ENCODE peak calls at places on chromosomes 2 and 18, in six cellular contexts. One of them, this sample, is unnamed.

GRCh38 chr18:10072659-10073309 is 159.0 kb downstream of the VAPA start:
- DNase-seq in adrenal gland: no peak
- DNase-seq in heart left ventricle: no peak
- DNase-seq in lower leg skin: no peak
- DNase-seq in HCT116: no peak
- DNase-seq in upper lobe of left lung: no peak
- DNase-seq in this sample: no peak

GRCh38 chr2:96509114-96509846 is 4.1 kb upstream of the NEURL3 start:
- DNase-seq in adrenal gland: peak; percentile 91
- DNase-seq in heart left ventricle: peak; percentile 94
- DNase-seq in lower leg skin: peak; percentile 96
- DNase-seq in HCT116: peak; percentile 77
- DNase-seq in upper lobe of left lung: peak; percentile 98
- DNase-seq in this sample: peak; percentile 90

GRCh38 chr2:75089471-75089870 is 109.8 kb downstream of the TACR1 start:
- DNase-seq in adrenal gland: no peak
- DNase-seq in heart left ventricle: no peak
- DNase-seq in lower leg skin: no peak
- DNase-seq in HCT116: no peak
- DNase-seq in upper lobe of left lung: no peak
- DNase-seq in this sample: no peak

GRCh38 chr18:51997129-51997528 is 342.9 kb upstream of the DCC start:
- DNase-seq in adrenal gland: no peak
- DNase-seq in heart left ventricle: no peak
- DNase-seq in lower leg skin: no peak
- DNase-seq in HCT116: no peak
- DNase-seq in upper lobe of left lung: no peak
- DNase-seq in this sample: no peak

GRCh38 chr2:177264539-177265385 is at the start of gene NFE2L2:
- DNase-seq in adrenal gland: peak; percentile 92
- DNase-seq in heart left ventricle: peak; percentile 98
- DNase-seq in lower leg skin: peak; percentile 99
- DNase-seq in HCT116: peak; percentile 62
- DNase-seq in upper lobe of left lung: peak; percentile 98
- DNase-seq in this sample: peak; percentile 68

GRCh38 chr2:156986339-156986988 is 271.0 kb upstream of the GALNT5 start:
- DNase-seq in adrenal gland: no peak
- DNase-seq in heart left ventricle: no peak
- DNase-seq in lower leg skin: no peak
- DNase-seq in HCT116: peak; percentile 6
- DNase-seq in upper lobe of left lung: no peak
- DNase-seq in this sample: no peak

GRCh38 chr2:236177604-236177966 is 9.4 kb upstream of the GBX2 start:
- DNase-seq in adrenal gland: peak; percentile 32
- DNase-seq in heart left ventricle: no peak
- DNase-seq in lower leg skin: peak; percentile 88
- DNase-seq in HCT116: peak; percentile 70
- DNase-seq in upper lobe of left lung: peak; percentile 85
- DNase-seq in this sample: no peak

GRCh38 chr2:43491070-43491639 is 104.7 kb downstream of the THADA start:
- DNase-seq in adrenal gland: no peak
- DNase-seq in heart left ventricle: no peak
- DNase-seq in lower leg skin: no peak
- DNase-seq in HCT116: no peak
- DNase-seq in upper lobe of left lung: no peak
- DNase-seq in this sample: no peak

GRCh38 chr18:22172594-22173049 is 3.2 kb downstream of the GATA6 start:
- DNase-seq in adrenal gland: peak; percentile 62
- DNase-seq in heart left ventricle: no peak
- DNase-seq in lower leg skin: no peak
- DNase-seq in HCT116: no peak
- DNase-seq in upper lobe of left lung: no peak
- DNase-seq in this sample: no peak

GRCh38 chr2:85437488-85438290 is 19.2 kb downstream of the SH2D6 start:
- DNase-seq in adrenal gland: peak; percentile 92
- DNase-seq in heart left ventricle: peak; percentile 95
- DNase-seq in lower leg skin: peak; percentile 98
- DNase-seq in HCT116: no peak
- DNase-seq in upper lobe of left lung: peak; percentile 98
- DNase-seq in this sample: peak; percentile 84

GRCh38 chr2:175807031-175807873 is 194.8 kb downstream of the LNPK start:
- DNase-seq in adrenal gland: no peak
- DNase-seq in heart left ventricle: no peak
- DNase-seq in lower leg skin: no peak
- DNase-seq in HCT116: no peak
- DNase-seq in upper lobe of left lung: no peak
- DNase-seq in this sample: no peak

GRCh38 chr2:101307950-101308431 is 510 bp downstream of the RNF149 start:
- DNase-seq in adrenal gland: peak; percentile 26
- DNase-seq in heart left ventricle: peak; percentile 75
- DNase-seq in lower leg skin: peak; percentile 88
- DNase-seq in HCT116: no peak
- DNase-seq in upper lobe of left lung: no peak
- DNase-seq in this sample: no peak

GRCh38 chr18:46939998-46940571 is 22.7 kb downstream of the KATNAL2 start:
- DNase-seq in adrenal gland: no peak
- DNase-seq in heart left ventricle: no peak
- DNase-seq in lower leg skin: no peak
- DNase-seq in HCT116: no peak
- DNase-seq in upper lobe of left lung: no peak
- DNase-seq in this sample: no peak

GRCh38 chr2:67561411-67561965 is 164.4 kb downstream of the ETAA1 start:
- DNase-seq in adrenal gland: peak; percentile 97
- DNase-seq in heart left ventricle: peak; percentile 76
- DNase-seq in lower leg skin: no peak
- DNase-seq in HCT116: no peak
- DNase-seq in upper lobe of left lung: peak; percentile 51
- DNase-seq in this sample: no peak

GRCh38 chr2:18988557-18989232 is 369.7 kb downstream of the OSR1 start:
- DNase-seq in adrenal gland: no peak
- DNase-seq in heart left ventricle: no peak
- DNase-seq in lower leg skin: no peak
- DNase-seq in HCT116: no peak
- DNase-seq in upper lobe of left lung: no peak
- DNase-seq in this sample: no peak

GRCh38 chr18:7155092-7155491 is 37.5 kb upstream of the LAMA1 start:
- DNase-seq in adrenal gland: no peak
- DNase-seq in heart left ventricle: no peak
- DNase-seq in lower leg skin: peak; percentile 83
- DNase-seq in HCT116: no peak
- DNase-seq in upper lobe of left lung: no peak
- DNase-seq in this sample: no peak

GRCh38 chr2:130355181-130355577 is 677 bp upstream of the PTPN18 start:
- DNase-seq in adrenal gland: no peak
- DNase-seq in heart left ventricle: no peak
- DNase-seq in lower leg skin: peak; percentile 83
- DNase-seq in HCT116: no peak
- DNase-seq in upper lobe of left lung: no peak
- DNase-seq in this sample: no peak

GRCh38 chr2:61924895-61925663 is 19.6 kb downstream of the COMMD1 start:
- DNase-seq in adrenal gland: no peak
- DNase-seq in heart left ventricle: no peak
- DNase-seq in lower leg skin: no peak
- DNase-seq in HCT116: no peak
- DNase-seq in upper lobe of left lung: no peak
- DNase-seq in this sample: no peak

GRCh38 chr2:63734510-63734909 is 107.2 kb upstream of the UGP2 start:
- DNase-seq in adrenal gland: no peak
- DNase-seq in heart left ventricle: no peak
- DNase-seq in lower leg skin: no peak
- DNase-seq in HCT116: no peak
- DNase-seq in upper lobe of left lung: no peak
- DNase-seq in this sample: no peak

GRCh38 chr2:168821992-168822391 is 19.6 kb downstream of the NOSTRIN start:
- DNase-seq in adrenal gland: no peak
- DNase-seq in heart left ventricle: no peak
- DNase-seq in lower leg skin: no peak
- DNase-seq in HCT116: no peak
- DNase-seq in upper lobe of left lung: no peak
- DNase-seq in this sample: no peak

GRCh38 chr2:109609352-109610024 is 4.3 kb downstream of the SEPTIN10 start:
- DNase-seq in adrenal gland: no peak
- DNase-seq in heart left ventricle: no peak
- DNase-seq in lower leg skin: no peak
- DNase-seq in HCT116: peak; percentile 62
- DNase-seq in upper lobe of left lung: no peak
- DNase-seq in this sample: no peak

GRCh38 chr2:117785740-117786139 is 28.8 kb upstream of the DDX18 start:
- DNase-seq in adrenal gland: peak; percentile 36
- DNase-seq in heart left ventricle: no peak
- DNase-seq in lower leg skin: no peak
- DNase-seq in HCT116: peak; percentile 45
- DNase-seq in upper lobe of left lung: no peak
- DNase-seq in this sample: no peak

GRCh38 chr2:8277921-8278571 is 403.8 kb upstream of the ID2 start:
- DNase-seq in adrenal gland: no peak
- DNase-seq in heart left ventricle: no peak
- DNase-seq in lower leg skin: no peak
- DNase-seq in HCT116: no peak
- DNase-seq in upper lobe of left lung: no peak
- DNase-seq in this sample: no peak

GRCh38 chr18:66993492-66993891 is 389.6 kb upstream of the CDH19 start:
- DNase-seq in adrenal gland: no peak
- DNase-seq in heart left ventricle: no peak
- DNase-seq in lower leg skin: no peak
- DNase-seq in HCT116: no peak
- DNase-seq in upper lobe of left lung: no peak
- DNase-seq in this sample: no peak

GRCh38 chr2:74020717-74021406 is 36.2 kb downstream of the TET3 start:
- DNase-seq in adrenal gland: peak; percentile 42
- DNase-seq in heart left ventricle: no peak
- DNase-seq in lower leg skin: no peak
- DNase-seq in HCT116: no peak
- DNase-seq in upper lobe of left lung: no peak
- DNase-seq in this sample: no peak

GRCh38 chr2:20322527-20323300 is 27.9 kb downstream of the PUM2 start:
- DNase-seq in adrenal gland: no peak
- DNase-seq in heart left ventricle: no peak
- DNase-seq in lower leg skin: no peak
- DNase-seq in HCT116: no peak
- DNase-seq in upper lobe of left lung: no peak
- DNase-seq in this sample: no peak

GRCh38 chr18:63285332-63285731 is 34.2 kb downstream of the BCL2 start:
- DNase-seq in adrenal gland: no peak
- DNase-seq in heart left ventricle: no peak
- DNase-seq in lower leg skin: no peak
- DNase-seq in HCT116: no peak
- DNase-seq in upper lobe of left lung: no peak
- DNase-seq in this sample: no peak

GRCh38 chr18:22293417-22293816 is 124.0 kb downstream of the GATA6 start:
- DNase-seq in adrenal gland: peak; percentile 89
- DNase-seq in heart left ventricle: no peak
- DNase-seq in lower leg skin: no peak
- DNase-seq in HCT116: no peak
- DNase-seq in upper lobe of left lung: no peak
- DNase-seq in this sample: no peak

GRCh38 chr2:44233450-44234128 is 41.7 kb upstream of the SLC3A1 start:
- DNase-seq in adrenal gland: no peak
- DNase-seq in heart left ventricle: no peak
- DNase-seq in lower leg skin: no peak
- DNase-seq in HCT116: no peak
- DNase-seq in upper lobe of left lung: no peak
- DNase-seq in this sample: peak; percentile 36

GRCh38 chr2:239644016-239644415 is 243.2 kb upstream of the HDAC4 start:
- DNase-seq in adrenal gland: peak; percentile 15
- DNase-seq in heart left ventricle: no peak
- DNase-seq in lower leg skin: peak; percentile 46
- DNase-seq in HCT116: no peak
- DNase-seq in upper lobe of left lung: no peak
- DNase-seq in this sample: no peak

GRCh38 chr2:239640676-239641580 is 240.1 kb upstream of the HDAC4 start:
- DNase-seq in adrenal gland: no peak
- DNase-seq in heart left ventricle: no peak
- DNase-seq in lower leg skin: peak; percentile 64
- DNase-seq in HCT116: no peak
- DNase-seq in upper lobe of left lung: no peak
- DNase-seq in this sample: no peak

GRCh38 chr2:239640210-239640609 is 239.4 kb upstream of the HDAC4 start:
- DNase-seq in adrenal gland: no peak
- DNase-seq in heart left ventricle: no peak
- DNase-seq in lower leg skin: peak; percentile 62
- DNase-seq in HCT116: no peak
- DNase-seq in upper lobe of left lung: no peak
- DNase-seq in this sample: no peak

GRCh38 chr2:239639366-239640185 is 238.8 kb upstream of the HDAC4 start:
- DNase-seq in adrenal gland: no peak
- DNase-seq in heart left ventricle: no peak
- DNase-seq in lower leg skin: peak; percentile 62
- DNase-seq in HCT116: no peak
- DNase-seq in upper lobe of left lung: no peak
- DNase-seq in this sample: no peak

GRCh38 chr2:239642406-239643004 is 241.7 kb upstream of the HDAC4 start:
- DNase-seq in adrenal gland: no peak
- DNase-seq in heart left ventricle: no peak
- DNase-seq in lower leg skin: no peak
- DNase-seq in HCT116: no peak
- DNase-seq in upper lobe of left lung: no peak
- DNase-seq in this sample: no peak
- TF ChIP-seq POLR2A in adrenal gland: no peak
- TF ChIP-seq POLR2A in heart left ventricle: no peak
- TF ChIP-seq POLR2A in lower leg skin: no peak
- TF ChIP-seq POLR2A in HCT116: no peak
- TF ChIP-seq POLR2A in upper lobe of left lung: no peak
- TF ChIP-seq POLR2A in this sample: no peak

GRCh38 chr2:237895544-237896506 is 36.4 kb downstream of the RAMP1 start:
- DNase-seq in adrenal gland: no peak
- DNase-seq in heart left ventricle: no peak
- DNase-seq in lower leg skin: peak; percentile 91
- DNase-seq in HCT116: no peak
- DNase-seq in upper lobe of left lung: peak; percentile 64
- DNase-seq in this sample: peak; percentile 84
- TF ChIP-seq POLR2A in adrenal gland: no peak
- TF ChIP-seq POLR2A in heart left ventricle: no peak
- TF ChIP-seq POLR2A in lower leg skin: no peak
- TF ChIP-seq POLR2A in HCT116: no peak
- TF ChIP-seq POLR2A in upper lobe of left lung: no peak
- TF ChIP-seq POLR2A in this sample: no peak

DNA sequence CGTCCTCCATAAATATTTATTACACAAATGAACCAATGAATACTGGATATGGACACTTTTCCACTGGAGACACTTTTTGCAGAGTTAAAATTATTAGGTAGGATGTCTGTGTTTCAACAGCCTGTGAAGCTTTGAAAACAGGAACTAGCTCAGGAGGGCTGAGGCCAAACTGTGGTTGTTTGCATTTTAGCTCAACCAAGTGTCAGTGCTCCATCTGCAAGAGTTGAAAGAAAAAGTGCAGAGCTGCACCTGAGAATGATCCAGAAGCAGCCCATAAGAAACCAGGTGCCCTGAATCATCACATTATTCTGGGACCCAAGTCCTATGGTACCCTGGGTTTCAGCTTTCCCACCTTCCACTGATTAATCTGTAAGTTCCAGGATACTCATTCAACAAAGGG is 180.4 kb downstream of the TRIB2 start:
- DNase-seq in adrenal gland: no peak
- DNase-seq in heart left ventricle: no peak
- DNase-seq in lower leg skin: no peak
- DNase-seq in HCT116: no peak
- DNase-seq in upper lobe of left lung: no peak
- DNase-seq in this sample: no peak
- TF ChIP-seq POLR2A in adrenal gland: no peak
- TF ChIP-seq POLR2A in heart left ventricle: no peak
- TF ChIP-seq POLR2A in lower leg skin: no peak
- TF ChIP-seq POLR2A in HCT116: no peak
- TF ChIP-seq POLR2A in upper lobe of left lung: no peak
- TF ChIP-seq POLR2A in this sample: no peak

GRCh38 chr2:27128810-27129571 is 5.4 kb downstream of the ABHD1 start:
- DNase-seq in adrenal gland: no peak
- DNase-seq in heart left ventricle: no peak
- DNase-seq in lower leg skin: no peak
- DNase-seq in HCT116: no peak
- DNase-seq in upper lobe of left lung: no peak
- DNase-seq in this sample: no peak
- TF ChIP-seq POLR2A in adrenal gland: no peak
- TF ChIP-seq POLR2A in heart left ventricle: no peak
- TF ChIP-seq POLR2A in lower leg skin: no peak
- TF ChIP-seq POLR2A in HCT116: no peak
- TF ChIP-seq POLR2A in upper lobe of left lung: no peak
- TF ChIP-seq POLR2A in this sample: no peak